ENCODE peak calls at places on chromosomes 7 and 10, in ten cellular contexts. U is neural progenitor cell; F is GM03348; M is activated CD8-positive, alpha-beta memory T cell treated with anti-CD3 and anti-CD28 coated beads for 4 hours; R is left ventricle myocardium superior; W is HEK293T; J is NCI-H2171 treated with DMSO at 0.1 percent for 48 hours; C is NCI-H69; O is ELF-1; Y is COLO829. H is an unnamed sample.

GRCh38 chr10:26489081-26489480 is 50.9 kb downstream of the APBB1IP start:
- DNase-seq in U (no peak), F (no peak), M (no peak), R (no peak), W (no peak), J (no peak), C (no peak), O (no peak), Y (no peak), H (no peak)

GRCh38 chr10:52314007-52314821 is at the start of gene DKK1:
- DNase-seq in U (peak; percentile 87), F (peak; percentile 92), M (no peak), R (peak; percentile 75), W (peak; percentile 90), J (no peak), C (peak; percentile 57), O (peak; percentile 94), Y (peak; percentile 25), H (peak; percentile 55)

GRCh38 chr7:29556405-29557195 is 7.0 kb upstream of the PRR15 start:
- DNase-seq in U (peak; percentile 82), F (no peak), M (no peak), R (no peak), W (no peak), J (no peak), C (no peak), O (no peak), Y (no peak), H (no peak)

GRCh38 chr7:26279405-26279804 is 12.3 kb upstream of the SNX10 start:
- DNase-seq in U (no peak), F (no peak), M (no peak), R (no peak), W (no peak), J (no peak), C (no peak), O (no peak), Y (no peak), H (no peak)

GRCh38 chr7:39609462-39610149 is 13.8 kb upstream of the RALA start:
- DNase-seq in U (peak; percentile 72), F (peak; percentile 50), M (no peak), R (peak; percentile 61), W (no peak), J (no peak), C (no peak), O (peak; percentile 51), Y (no peak), H (no peak)

GRCh38 chr10:82075605-82076004 is 200.6 kb downstream of the NRG3 start:
- DNase-seq in U (no peak), F (no peak), M (no peak), R (no peak), W (no peak), J (no peak), C (no peak), O (no peak), Y (no peak), H (no peak)

GRCh38 chr10:33434948-33435347 is 100.5 kb upstream of the NRP1 start:
- DNase-seq in U (no peak), F (no peak), M (no peak), R (no peak), W (no peak), J (no peak), C (no peak), O (no peak), Y (no peak), H (no peak)

GRCh38 chr7:92781117-92781720 is 55.2 kb downstream of the CDK6 start:
- DNase-seq in U (peak; percentile 53), F (no peak), M (no peak), R (peak; percentile 44), W (no peak), J (no peak), C (peak; percentile 83), O (no peak), Y (no peak), H (peak; percentile 74)

GRCh38 chr10:17387861-17388503 is 66.4 kb downstream of the ST8SIA6 start:
- DNase-seq in U (peak; percentile 45), F (peak; percentile 6), M (no peak), R (no peak), W (no peak), J (no peak), C (peak; percentile 14), O (peak; percentile 80), Y (peak; percentile 23), H (no peak)